ENCODE peak calls at places on chromosomes 2 and 18, in five cellular contexts. A, J, Z, X and U are unnamed samples.

GRCh38 chr18:44197837-44198236 is 482.9 kb upstream of the SETBP1 start:
- DNase-seq in Z (no peak), A (no peak), X (no peak), J (no peak), U (no peak)

GRCh38 chr2:214135966-214136365 is 274.9 kb upstream of the VWC2L start:
- DNase-seq in A (no peak), X (no peak), Z (no peak), J (peak), U (no peak)

GRCh38 chr2:239948100-239948881 is 76.9 kb downstream of the NDUFA10 start:
- DNase-seq in J (no peak), Z (no peak), A (no peak), X (no peak), U (no peak)

GRCh38 chr2:49335546-49335945 is 181.2 kb upstream of the FSHR start:
- DNase-seq in X (no peak), Z (peak), J (no peak), A (no peak), U (peak)

GRCh38 chr18:62118324-62118723 is 68.5 kb downstream of the PIGN start:
- DNase-seq in J (peak), X (no peak), A (no peak), Z (no peak), U (no peak)

GRCh38 chr2:1972428-1972827 is 228.1 kb upstream of the PXDN start:
- DNase-seq in J (peak), A (no peak), X (no peak), Z (peak), U (peak)

GRCh38 chr18:46497129-46497528 is 159.9 kb downstream of the LOXHD1 start:
- DNase-seq in J (peak), A (no peak), Z (no peak), X (no peak), U (no peak)

GRCh38 chr2:30422437-30422805 is 24.6 kb upstream of the LCLAT1 start:
- DNase-seq in Z (no peak), X (no peak), J (peak), A (no peak), U (no peak)

GRCh38 chr2:22604150-22604549 is 780.8 kb upstream of the KLHL29 start:
- DNase-seq in Z (no peak), A (no peak), J (no peak), X (no peak), U (no peak)